ENCODE peak calls at places on chromosomes 6 and 20, in four cellular contexts. One of them, this sample, is unnamed. For H3K9me3, the result is how much of the 10 kb centered on the place peaks cover.

GRCh38 chr6:74409447-74409846 is 713.4 kb downstream of the CD109 start:
- DNase-seq in left ventricle myocardium inferior: no peak
- DNase-seq in cardiac muscle cell: peak
- DNase-seq in BE2C: no peak
- DNase-seq in this sample: no peak

GRCh38 chr6:38436726-38437465 is 202.8 kb downstream of the BTBD9 start:
- DNase-seq in left ventricle myocardium inferior: no peak
- DNase-seq in BE2C: peak
- DNase-seq in cardiac muscle cell: peak
- DNase-seq in this sample: no peak

GRCh38 chr6:138682722-138683521 is 90.6 kb upstream of the CCDC28A start:
- DNase-seq in cardiac muscle cell: peak
- DNase-seq in left ventricle myocardium inferior: no peak
- DNase-seq in BE2C: no peak
- DNase-seq in this sample: peak

GRCh38 chr6:19831358-19831757 is 5.8 kb upstream of the ID4 start:
- DNase-seq in BE2C: no peak
- DNase-seq in left ventricle myocardium inferior: no peak
- DNase-seq in cardiac muscle cell: no peak
- DNase-seq in this sample: no peak

GRCh38 chr6:108492131-108492766 is 68.5 kb upstream of the FOXO3 start:
- DNase-seq in cardiac muscle cell: peak
- DNase-seq in left ventricle myocardium inferior: no peak
- DNase-seq in BE2C: no peak
- DNase-seq in this sample: peak

GRCh38 chr6:6006428-6007310 is at the start of gene NRN1:
- DNase-seq in BE2C: no peak
- DNase-seq in left ventricle myocardium inferior: no peak
- DNase-seq in cardiac muscle cell: no peak
- DNase-seq in this sample: peak

GRCh38 chr6:11324453-11325023 is 92.1 kb upstream of the NEDD9 start:
- DNase-seq in left ventricle myocardium inferior: no peak
- DNase-seq in cardiac muscle cell: no peak
- DNase-seq in BE2C: no peak
- DNase-seq in this sample: no peak

GRCh38 chr6:137051790-137052472 is 7.2 kb upstream of the IL20RA start:
- DNase-seq in left ventricle myocardium inferior: no peak
- DNase-seq in BE2C: no peak
- DNase-seq in cardiac muscle cell: no peak
- DNase-seq in this sample: no peak

GRCh38 chr6:29961966-29962365 is 19.6 kb downstream of the HLA-A start:
- DNase-seq in BE2C: no peak
- DNase-seq in cardiac muscle cell: no peak
- DNase-seq in left ventricle myocardium inferior: no peak
- DNase-seq in this sample: no peak

GRCh38 chr20:12570371-12570770 is 438.4 kb upstream of the SPTLC3 start:
- DNase-seq in cardiac muscle cell: peak
- DNase-seq in BE2C: peak
- DNase-seq in left ventricle myocardium inferior: no peak
- DNase-seq in this sample: no peak

GRCh38 chr20:48180039-48180438 is 394.8 kb upstream of the SULF2 start:
- DNase-seq in BE2C: no peak
- DNase-seq in cardiac muscle cell: peak
- DNase-seq in left ventricle myocardium inferior: no peak
- DNase-seq in this sample: no peak

GRCh38 chr20:62117658-62118057 is 4.6 kb upstream of the LSM14B start:
- DNase-seq in cardiac muscle cell: no peak
- DNase-seq in left ventricle myocardium inferior: peak
- DNase-seq in BE2C: no peak
- DNase-seq in this sample: peak

GRCh38 chr20:49646126-49646525 is 67.6 kb downstream of the B4GALT5 start:
- DNase-seq in left ventricle myocardium inferior: no peak
- DNase-seq in BE2C: no peak
- DNase-seq in cardiac muscle cell: no peak
- DNase-seq in this sample: no peak

GRCh38 chr20:31839782-31840487 is 5.5 kb downstream of the FOXS1 start:
- DNase-seq in cardiac muscle cell: no peak
- DNase-seq in BE2C: no peak
- DNase-seq in left ventricle myocardium inferior: no peak
- DNase-seq in this sample: no peak

GRCh38 chr6:138953451-138953850 is 34.6 kb downstream of the REPS1 start:
- DNase-seq in left ventricle myocardium inferior: no peak
- DNase-seq in BE2C: no peak
- DNase-seq in cardiac muscle cell: peak
- DNase-seq in this sample: no peak

GRCh38 chr6:72653032-72653431 is 31.2 kb downstream of the KCNQ5 start:
- DNase-seq in cardiac muscle cell: no peak
- DNase-seq in left ventricle myocardium inferior: no peak
- DNase-seq in BE2C: no peak
- DNase-seq in this sample: no peak

GRCh38 chr6:42137192-42137753 is 5.1 kb downstream of the C6orf132 start:
- DNase-seq in cardiac muscle cell: peak
- DNase-seq in BE2C: peak
- DNase-seq in left ventricle myocardium inferior: no peak
- DNase-seq in this sample: no peak

GRCh38 chr6:82492134-82492533 is 128.5 kb downstream of the TPBG start:
- DNase-seq in BE2C: no peak
- DNase-seq in cardiac muscle cell: no peak
- DNase-seq in left ventricle myocardium inferior: no peak
- DNase-seq in this sample: no peak

GRCh38 chr6:82484001-82484400 is 120.4 kb downstream of the TPBG start:
- DNase-seq in BE2C: no peak
- DNase-seq in left ventricle myocardium inferior: no peak
- DNase-seq in cardiac muscle cell: no peak
- DNase-seq in this sample: no peak

GRCh38 chr6:82484737-82485650 is 121.4 kb downstream of the TPBG start:
- DNase-seq in cardiac muscle cell: no peak
- DNase-seq in BE2C: no peak
- DNase-seq in left ventricle myocardium inferior: no peak
- DNase-seq in this sample: no peak

GRCh38 chr6:82487895-82488294 is 124.3 kb downstream of the TPBG start:
- DNase-seq in BE2C: no peak
- DNase-seq in left ventricle myocardium inferior: no peak
- DNase-seq in cardiac muscle cell: no peak
- DNase-seq in this sample: no peak

GRCh38 chr6:82488403-82488802 is 124.8 kb downstream of the TPBG start:
- DNase-seq in left ventricle myocardium inferior: no peak
- DNase-seq in BE2C: no peak
- DNase-seq in cardiac muscle cell: no peak
- DNase-seq in this sample: no peak
- H3K9me3 ChIP-seq in left ventricle myocardium inferior: half or more
- H3K9me3 ChIP-seq in BE2C: under half
- H3K9me3 ChIP-seq in cardiac muscle cell: under half
- H3K9me3 ChIP-seq in this sample: under half

GRCh38 chr6:161166176-161166575 is 107.7 kb downstream of the AGPAT4 start:
- DNase-seq in cardiac muscle cell: no peak
- DNase-seq in left ventricle myocardium inferior: no peak
- DNase-seq in BE2C: no peak
- DNase-seq in this sample: no peak
- H3K9me3 ChIP-seq in cardiac muscle cell: under half
- H3K9me3 ChIP-seq in left ventricle myocardium inferior: under half
- H3K9me3 ChIP-seq in BE2C: under half
- H3K9me3 ChIP-seq in this sample: under half

DNA sequence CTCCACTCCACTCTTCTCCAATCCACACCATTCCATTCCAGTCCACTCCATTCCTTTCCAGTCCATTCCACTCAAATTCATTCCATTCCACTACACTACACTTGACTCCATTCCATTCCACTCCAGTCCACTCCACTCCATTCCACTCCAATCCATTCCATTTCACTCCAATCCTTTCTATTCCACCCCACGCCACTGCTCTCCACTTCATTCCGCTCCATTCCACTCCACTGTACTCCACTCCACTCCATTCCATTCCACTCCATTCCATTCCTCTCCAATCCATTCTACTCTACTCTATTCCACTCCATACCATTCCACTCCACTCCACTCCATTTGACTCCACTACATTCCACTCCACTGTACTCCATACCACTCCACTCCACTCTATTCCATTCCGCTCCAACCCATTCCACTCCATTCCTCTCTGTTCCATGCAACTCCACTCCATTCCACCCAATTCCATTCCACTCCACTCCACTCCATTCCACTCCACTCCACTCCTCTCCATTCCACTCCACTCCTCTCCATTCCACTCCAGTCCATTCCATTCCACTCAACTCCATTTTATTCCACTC is 23.4 kb upstream of the DEFB125 start:
- DNase-seq in left ventricle myocardium inferior: no peak
- DNase-seq in cardiac muscle cell: no peak
- DNase-seq in BE2C: no peak
- DNase-seq in this sample: no peak
- H3K9me3 ChIP-seq in left ventricle myocardium inferior: under half
- H3K9me3 ChIP-seq in cardiac muscle cell: under half
- H3K9me3 ChIP-seq in BE2C: under half
- H3K9me3 ChIP-seq in this sample: under half

GRCh38 chr6:155346957-155347356 is 32.7 kb upstream of the TFB1M start:
- DNase-seq in BE2C: no peak
- DNase-seq in cardiac muscle cell: no peak
- DNase-seq in left ventricle myocardium inferior: no peak
- DNase-seq in this sample: no peak

GRCh38 chr6:155349956-155350355 is 35.7 kb upstream of the TFB1M start:
- DNase-seq in cardiac muscle cell: no peak
- DNase-seq in BE2C: no peak
- DNase-seq in left ventricle myocardium inferior: no peak
- DNase-seq in this sample: no peak

GRCh38 chr6:155344341-155345006 is 30.2 kb upstream of the TFB1M start:
- DNase-seq in BE2C: no peak
- DNase-seq in left ventricle myocardium inferior: no peak
- DNase-seq in cardiac muscle cell: no peak
- DNase-seq in this sample: no peak

GRCh38 chr6:155349129-155349528 is 34.8 kb upstream of the TFB1M start:
- DNase-seq in left ventricle myocardium inferior: no peak
- DNase-seq in BE2C: no peak
- DNase-seq in cardiac muscle cell: no peak
- DNase-seq in this sample: no peak

DNA sequence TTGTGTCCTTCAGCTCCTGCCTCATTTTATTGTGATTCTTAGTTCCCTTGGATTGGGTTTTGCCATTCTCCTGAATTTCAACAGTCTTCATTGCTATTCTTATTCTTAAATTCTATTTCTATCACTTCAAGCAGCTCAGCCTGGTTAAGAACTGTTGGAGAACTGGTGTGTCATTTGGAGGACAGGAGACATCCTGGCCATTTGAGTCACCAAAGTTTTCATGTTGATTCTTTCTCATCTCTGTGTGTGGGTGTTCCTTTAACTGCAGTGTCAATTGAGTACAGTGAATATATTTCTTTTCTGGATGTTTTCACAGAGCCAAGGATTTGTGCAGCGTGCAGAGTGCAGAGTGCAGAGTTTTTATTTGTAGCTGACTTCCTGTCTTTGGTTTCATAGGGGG is 33.5 kb upstream of the TFB1M start:
- DNase-seq in BE2C: no peak
- DNase-seq in left ventricle myocardium inferior: no peak
- DNase-seq in cardiac muscle cell: no peak
- DNase-seq in this sample: no peak
- H3K9me3 ChIP-seq in BE2C: under half
- H3K9me3 ChIP-seq in left ventricle myocardium inferior: under half
- H3K9me3 ChIP-seq in cardiac muscle cell: under half
- H3K9me3 ChIP-seq in this sample: under half

GRCh38 chr6:363291-363690 is 28.3 kb upstream of the IRF4 start:
- DNase-seq in left ventricle myocardium inferior: no peak
- DNase-seq in cardiac muscle cell: no peak
- DNase-seq in BE2C: no peak
- DNase-seq in this sample: no peak
- H3K9me3 ChIP-seq in left ventricle myocardium inferior: under half
- H3K9me3 ChIP-seq in cardiac muscle cell: under half
- H3K9me3 ChIP-seq in BE2C: under half
- H3K9me3 ChIP-seq in this sample: under half

GRCh38 chr6:140535511-140535910 is 1161.1 kb upstream of the CITED2 start:
- DNase-seq in BE2C: no peak
- DNase-seq in left ventricle myocardium inferior: no peak
- DNase-seq in cardiac muscle cell: no peak
- DNase-seq in this sample: no peak
- H3K9me3 ChIP-seq in BE2C: under half
- H3K9me3 ChIP-seq in left ventricle myocardium inferior: under half
- H3K9me3 ChIP-seq in cardiac muscle cell: under half
- H3K9me3 ChIP-seq in this sample: under half

This sample was measured in heart right ventricle.